ENCODE peak calls at places on chromosomes 2 and 18, in four cellular contexts. K is CD4-positive, alpha-beta memory T cell; R is upper lobe of right lung; O is adipocyte. F is an unnamed sample.

GRCh38 chr2:43423941-43424261 is 171.9 kb downstream of the THADA start:
- DNase-seq in K (no peak), R (no peak), O (no peak), F (no peak)

GRCh38 chr18:58911766-58912165 is 47.1 kb downstream of the ZNF532 start:
- DNase-seq in K (no peak), R (no peak), O (peak; percentile 48), F (no peak)

GRCh38 chr2:206084870-206085741 is 868 bp downstream of the INO80D start:
- DNase-seq in K (peak; percentile 63), R (peak; percentile 80), O (peak; percentile 69), F (no peak)

GRCh38 chr2:218884519-218884918 is 3.9 kb downstream of the WNT10A start:
- DNase-seq in K (no peak), R (no peak), O (no peak), F (no peak)

GRCh38 chr2:46309052-46309953 is 12.1 kb downstream of the EPAS1 start:
- DNase-seq in K (no peak), R (no peak), O (peak; percentile 52), F (no peak)

GRCh38 chr2:56713161-56713676 is 529.4 kb downstream of the CCDC85A start:
- DNase-seq in K (no peak), R (no peak), O (peak; percentile 87), F (no peak)

GRCh38 chr2:70730730-70731129 is 37.3 kb downstream of the ADD2 start:
- DNase-seq in K (no peak), R (no peak), O (no peak), F (no peak)

GRCh38 chr18:41761329-41762028 is 193.6 kb upstream of the PIK3C3 start:
- DNase-seq in K (no peak), R (no peak), O (peak; percentile 95), F (peak; percentile 55)

GRCh38 chr2:240847817-240848216 is 20.8 kb upstream of the AGXT start:
- DNase-seq in K (no peak), R (no peak), O (no peak), F (no peak)

GRCh38 chr2:238024986-238025385 is 35.8 kb upstream of the SCLY start:
- DNase-seq in K (no peak), R (no peak), O (no peak), F (peak; percentile 38)

GRCh38 chr2:27218614-27219013 is 1.4 kb downstream of the CAD start:
- DNase-seq in K (no peak), R (no peak), O (no peak), F (no peak)
- H3K4me3 ChIP-seq in K (no peak overlapping the region), R (no peak overlapping the region), O (no peak overlapping the region), F (peak overlapping the region; percentile 87)

GRCh38 chr18:78804206-78805030 is 175.2 kb upstream of the SALL3 start:
- DNase-seq in K (no peak), R (peak; percentile 53), O (no peak), F (no peak)
- H3K9me3 ChIP-seq in K (no peaks in the 10 kb centered on the region), R (no peaks in the 10 kb centered on the region), O (no peaks in the 10 kb centered on the region), F (peaks cover 79% of the 10 kb centered on the region)

GRCh38 chr2:48532174-48532573 is 2.2 kb downstream of the STON1 start:
- DNase-seq in K (no peak), R (no peak), O (no peak), F (no peak)

GRCh38 chr2:48532824-48533223 is 2.9 kb downstream of the STON1 start:
- DNase-seq in K (no peak), R (no peak), O (peak; percentile 17), F (no peak)

GRCh38 chr2:48529676-48530032 is 300 bp upstream of the STON1 start:
- DNase-seq in K (no peak), R (no peak), O (no peak), F (no peak)

GRCh38 chr2:48530033-48530804 is at the start of gene STON1:
- DNase-seq in K (peak; percentile 2), R (peak; percentile 78), O (peak; percentile 78), F (no peak)

DNA sequence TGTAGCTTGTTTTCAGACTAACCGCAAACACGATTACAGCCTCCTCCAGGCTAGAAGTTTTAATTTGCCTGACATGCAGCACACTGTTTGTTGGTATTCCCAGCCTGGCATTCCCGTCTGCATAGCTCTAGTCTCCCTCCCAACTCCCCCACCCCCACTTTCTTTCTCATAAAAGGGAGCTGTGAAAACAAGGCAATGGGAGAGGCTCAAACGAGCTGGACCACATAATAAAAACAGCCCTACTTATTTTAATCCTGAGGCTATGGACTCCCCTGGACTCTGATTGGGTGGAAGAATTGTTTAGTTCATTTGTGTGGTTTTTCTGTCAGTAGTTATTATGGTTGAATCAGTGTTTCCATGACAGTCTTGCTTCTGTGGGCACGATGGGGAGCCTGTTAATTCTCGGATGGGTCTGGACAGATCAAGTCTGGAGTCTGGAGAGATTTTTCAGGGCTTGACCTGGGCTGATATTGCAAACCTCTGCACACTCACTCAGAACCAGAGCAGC is 1.2 kb downstream of the STON1 start:
- DNase-seq in K (no peak), R (no peak), O (peak; percentile 91), F (no peak)
- H3K4me3 ChIP-seq in K (no peak overlapping the region), R (peak overlapping the region; percentile 83), O (peak overlapping the region; percentile 87), F (peak overlapping the region; percentile 84)

GRCh38 chr2:7517122-7517487 is 599.9 kb downstream of the RNF144A start:
- DNase-seq in K (no peak), R (no peak), O (no peak), F (no peak)
- H3K9me3 ChIP-seq in K (no peaks in the 10 kb centered on the region), R (no peaks in the 10 kb centered on the region), O (no peaks in the 10 kb centered on the region), F (no peaks in the 10 kb centered on the region)

DNA sequence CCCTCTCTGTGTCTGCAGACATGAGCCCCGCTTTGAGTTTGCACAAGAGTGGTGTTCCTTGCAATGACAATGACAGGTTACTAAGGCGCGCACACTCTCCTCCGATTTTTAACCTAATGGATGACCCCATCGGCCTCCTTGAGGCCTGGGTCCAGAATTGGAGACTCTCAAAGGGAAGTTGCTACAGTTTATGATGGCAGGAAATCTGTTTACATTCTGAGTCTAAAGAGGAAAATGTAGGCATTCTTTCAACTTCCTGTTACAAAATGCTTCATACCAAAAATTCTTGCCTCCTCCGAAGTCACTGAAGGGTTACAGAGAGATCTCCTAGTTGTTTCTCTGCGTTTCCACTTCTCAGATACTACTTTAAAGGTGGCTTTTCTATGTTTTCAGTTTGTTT is 225.3 kb upstream of the AGAP1 start:
- DNase-seq in K (no peak), R (no peak), O (peak; percentile 74), F (peak; percentile 34)
- H3K4me3 ChIP-seq in K (no peak overlapping the region), R (no peak overlapping the region), O (no peak overlapping the region), F (no peak overlapping the region)

GRCh38 chr18:79425573-79425895 is 29.8 kb downstream of the NFATC1 start:
- DNase-seq in K (no peak), R (no peak), O (no peak), F (no peak)

GRCh38 chr18:79422783-79423165 is 27.0 kb downstream of the NFATC1 start:
- DNase-seq in K (no peak), R (no peak), O (no peak), F (no peak)

GRCh38 chr18:79423211-79424007 is 27.7 kb downstream of the NFATC1 start:
- DNase-seq in K (no peak), R (no peak), O (no peak), F (no peak)

GRCh38 chr18:79424880-79425572 is 29.3 kb downstream of the NFATC1 start:
- DNase-seq in K (no peak), R (no peak), O (no peak), F (no peak)

GRCh38 chr18:79424008-79424565 is 28.4 kb downstream of the NFATC1 start:
- DNase-seq in K (no peak), R (no peak), O (no peak), F (no peak)
- H3K9me3 ChIP-seq in K (no peaks in the 10 kb centered on the region), R (no peaks in the 10 kb centered on the region), O (no peaks in the 10 kb centered on the region), F (peaks cover 10% of the 10 kb centered on the region)